ENCODE peak calls at places on chromosomes 5 and 9, in nine cellular contexts. One of them, this sample, is unnamed.
A peak's percentile ranks its signal among the peaks of the same experiment; 100 is the strongest.

GRCh38 chr5:17000296-17000939 is 64.3 kb upstream of the MYO10 start:
- DNase-seq in KG1: no peak
- DNase-seq in NCI-H510A: no peak
- DNase-seq in ELR: peak; percentile 98
- DNase-seq in AG04449: peak; percentile 94
- DNase-seq in cardiac fibroblast: peak; percentile 92
- DNase-seq in activated CD4-positive, alpha-beta T cell treated with anti-CD3 and anti-CD28 coated beads, Interleukin-2, amount 10 ng/mL, durations not matched to agents 7 days and 5 days: no peak
- DNase-seq in WTC11: no peak
- DNase-seq in NCI-H1092 treated with DMSO at 0.1 percent for 48 hours: no peak
- DNase-seq in this sample: peak; percentile 91

GRCh38 chr9:95018099-95018927 is 291.8 kb downstream of the AOPEP start:
- DNase-seq in ELR: peak; percentile 97
- DNase-seq in cardiac fibroblast: peak; percentile 86
- DNase-seq in NCI-H510A: no peak
- DNase-seq in AG04449: peak; percentile 75
- DNase-seq in WTC11: no peak
- DNase-seq in KG1: no peak
- DNase-seq in activated CD4-positive, alpha-beta T cell treated with anti-CD3 and anti-CD28 coated beads, Interleukin-2, amount 10 ng/mL, durations not matched to agents 7 days and 5 days: no peak
- DNase-seq in NCI-H1092 treated with DMSO at 0.1 percent for 48 hours: no peak
- DNase-seq in this sample: peak; percentile 89

GRCh38 chr5:13115476-13115875 is 829.0 kb downstream of the DNAH5 start:
- DNase-seq in KG1: no peak
- DNase-seq in AG04449: no peak
- DNase-seq in cardiac fibroblast: no peak
- DNase-seq in WTC11: no peak
- DNase-seq in ELR: peak; percentile 15
- DNase-seq in NCI-H510A: no peak
- DNase-seq in activated CD4-positive, alpha-beta T cell treated with anti-CD3 and anti-CD28 coated beads, Interleukin-2, amount 10 ng/mL, durations not matched to agents 7 days and 5 days: no peak
- DNase-seq in NCI-H1092 treated with DMSO at 0.1 percent for 48 hours: no peak
- DNase-seq in this sample: no peak

GRCh38 chr5:122076669-122077450 is 1.2 kb downstream of the LOX start:
- DNase-seq in activated CD4-positive, alpha-beta T cell treated with anti-CD3 and anti-CD28 coated beads, Interleukin-2, amount 10 ng/mL, durations not matched to agents 7 days and 5 days: peak; percentile 45
- DNase-seq in ELR: peak; percentile 82
- DNase-seq in cardiac fibroblast: peak; percentile 86
- DNase-seq in AG04449: no peak
- DNase-seq in WTC11: peak; percentile 94
- DNase-seq in NCI-H1092 treated with DMSO at 0.1 percent for 48 hours: peak; percentile 45
- DNase-seq in NCI-H510A: peak; percentile 21
- DNase-seq in KG1: no peak
- DNase-seq in this sample: no peak

GRCh38 chr5:88892669-88893068 is 9.7 kb upstream of the MEF2C start:
- DNase-seq in NCI-H1092 treated with DMSO at 0.1 percent for 48 hours: no peak
- DNase-seq in AG04449: no peak
- DNase-seq in cardiac fibroblast: no peak
- DNase-seq in NCI-H510A: no peak
- DNase-seq in WTC11: no peak
- DNase-seq in KG1: no peak
- DNase-seq in activated CD4-positive, alpha-beta T cell treated with anti-CD3 and anti-CD28 coated beads, Interleukin-2, amount 10 ng/mL, durations not matched to agents 7 days and 5 days: no peak
- DNase-seq in ELR: no peak
- DNase-seq in this sample: no peak

GRCh38 chr5:151755383-151755782 is 3.0 kb downstream of the ATOX1 start:
- DNase-seq in WTC11: no peak
- DNase-seq in activated CD4-positive, alpha-beta T cell treated with anti-CD3 and anti-CD28 coated beads, Interleukin-2, amount 10 ng/mL, durations not matched to agents 7 days and 5 days: no peak
- DNase-seq in cardiac fibroblast: no peak
- DNase-seq in NCI-H510A: no peak
- DNase-seq in ELR: no peak
- DNase-seq in KG1: no peak
- DNase-seq in AG04449: no peak
- DNase-seq in NCI-H1092 treated with DMSO at 0.1 percent for 48 hours: no peak
- DNase-seq in this sample: no peak

GRCh38 chr5:178428341-178429155 is 161.6 kb downstream of the COL23A1 start:
- DNase-seq in activated CD4-positive, alpha-beta T cell treated with anti-CD3 and anti-CD28 coated beads, Interleukin-2, amount 10 ng/mL, durations not matched to agents 7 days and 5 days: no peak
- DNase-seq in NCI-H1092 treated with DMSO at 0.1 percent for 48 hours: no peak
- DNase-seq in cardiac fibroblast: no peak
- DNase-seq in ELR: no peak
- DNase-seq in WTC11: no peak
- DNase-seq in KG1: no peak
- DNase-seq in AG04449: no peak
- DNase-seq in NCI-H510A: no peak
- DNase-seq in this sample: no peak

GRCh38 chr5:17190242-17190778 is 27.1 kb upstream of the BASP1 start:
- DNase-seq in KG1: peak; percentile 46
- DNase-seq in cardiac fibroblast: peak; percentile 97
- DNase-seq in NCI-H1092 treated with DMSO at 0.1 percent for 48 hours: peak; percentile 20
- DNase-seq in WTC11: no peak
- DNase-seq in AG04449: no peak
- DNase-seq in NCI-H510A: no peak
- DNase-seq in ELR: peak; percentile 81
- DNase-seq in activated CD4-positive, alpha-beta T cell treated with anti-CD3 and anti-CD28 coated beads, Interleukin-2, amount 10 ng/mL, durations not matched to agents 7 days and 5 days: peak; percentile 32
- DNase-seq in this sample: no peak

GRCh38 chr5:167585184-167585583 is 706.3 kb upstream of the WWC1 start:
- DNase-seq in cardiac fibroblast: no peak
- DNase-seq in AG04449: no peak
- DNase-seq in NCI-H510A: no peak
- DNase-seq in WTC11: no peak
- DNase-seq in KG1: no peak
- DNase-seq in ELR: no peak
- DNase-seq in activated CD4-positive, alpha-beta T cell treated with anti-CD3 and anti-CD28 coated beads, Interleukin-2, amount 10 ng/mL, durations not matched to agents 7 days and 5 days: no peak
- DNase-seq in NCI-H1092 treated with DMSO at 0.1 percent for 48 hours: no peak
- DNase-seq in this sample: no peak

GRCh38 chr9:6930827-6931226 is 173.1 kb downstream of the KDM4C start:
- DNase-seq in WTC11: no peak
- DNase-seq in NCI-H510A: no peak
- DNase-seq in AG04449: peak; percentile 70
- DNase-seq in activated CD4-positive, alpha-beta T cell treated with anti-CD3 and anti-CD28 coated beads, Interleukin-2, amount 10 ng/mL, durations not matched to agents 7 days and 5 days: no peak
- DNase-seq in NCI-H1092 treated with DMSO at 0.1 percent for 48 hours: no peak
- DNase-seq in KG1: no peak
- DNase-seq in ELR: peak; percentile 75
- DNase-seq in cardiac fibroblast: peak; percentile 56
- DNase-seq in this sample: peak; percentile 61

GRCh38 chr5:149596712-149597111 is 15.4 kb downstream of the ARHGEF37 start:
- DNase-seq in WTC11: no peak
- DNase-seq in AG04449: no peak
- DNase-seq in ELR: no peak
- DNase-seq in KG1: no peak
- DNase-seq in NCI-H1092 treated with DMSO at 0.1 percent for 48 hours: no peak
- DNase-seq in activated CD4-positive, alpha-beta T cell treated with anti-CD3 and anti-CD28 coated beads, Interleukin-2, amount 10 ng/mL, durations not matched to agents 7 days and 5 days: no peak
- DNase-seq in cardiac fibroblast: no peak
- DNase-seq in NCI-H510A: no peak
- DNase-seq in this sample: no peak

GRCh38 chr9:107759823-107760166 is 270.2 kb upstream of the KLF4 start:
- DNase-seq in activated CD4-positive, alpha-beta T cell treated with anti-CD3 and anti-CD28 coated beads, Interleukin-2, amount 10 ng/mL, durations not matched to agents 7 days and 5 days: no peak
- DNase-seq in KG1: no peak
- DNase-seq in NCI-H1092 treated with DMSO at 0.1 percent for 48 hours: no peak
- DNase-seq in AG04449: no peak
- DNase-seq in WTC11: no peak
- DNase-seq in cardiac fibroblast: no peak
- DNase-seq in NCI-H510A: no peak
- DNase-seq in ELR: no peak
- DNase-seq in this sample: no peak

GRCh38 chr9:36862206-36863145 is 171.6 kb downstream of the PAX5 start:
- DNase-seq in cardiac fibroblast: peak; percentile 54
- DNase-seq in NCI-H510A: no peak
- DNase-seq in KG1: no peak
- DNase-seq in activated CD4-positive, alpha-beta T cell treated with anti-CD3 and anti-CD28 coated beads, Interleukin-2, amount 10 ng/mL, durations not matched to agents 7 days and 5 days: no peak
- DNase-seq in NCI-H1092 treated with DMSO at 0.1 percent for 48 hours: peak; percentile 23
- DNase-seq in WTC11: peak; percentile 74
- DNase-seq in AG04449: no peak
- DNase-seq in ELR: peak; percentile 64
- DNase-seq in this sample: peak; percentile 8

GRCh38 chr9:114789006-114789405 is 16.8 kb downstream of the TNFSF15 start:
- DNase-seq in KG1: no peak
- DNase-seq in activated CD4-positive, alpha-beta T cell treated with anti-CD3 and anti-CD28 coated beads, Interleukin-2, amount 10 ng/mL, durations not matched to agents 7 days and 5 days: no peak
- DNase-seq in cardiac fibroblast: no peak
- DNase-seq in NCI-H1092 treated with DMSO at 0.1 percent for 48 hours: no peak
- DNase-seq in WTC11: no peak
- DNase-seq in NCI-H510A: no peak
- DNase-seq in ELR: no peak
- DNase-seq in AG04449: no peak
- DNase-seq in this sample: no peak

GRCh38 chr5:22560115-22560514 is 293.0 kb downstream of the CDH12 start:
- DNase-seq in NCI-H510A: no peak
- DNase-seq in cardiac fibroblast: peak; percentile 78
- DNase-seq in ELR: peak; percentile 41
- DNase-seq in WTC11: no peak
- DNase-seq in NCI-H1092 treated with DMSO at 0.1 percent for 48 hours: no peak
- DNase-seq in KG1: no peak
- DNase-seq in activated CD4-positive, alpha-beta T cell treated with anti-CD3 and anti-CD28 coated beads, Interleukin-2, amount 10 ng/mL, durations not matched to agents 7 days and 5 days: no peak
- DNase-seq in AG04449: peak; percentile 41
- DNase-seq in this sample: peak; percentile 85

GRCh38 chr9:124355941-124356744 is 59.1 kb downstream of the PSMB7 start:
- DNase-seq in activated CD4-positive, alpha-beta T cell treated with anti-CD3 and anti-CD28 coated beads, Interleukin-2, amount 10 ng/mL, durations not matched to agents 7 days and 5 days: no peak
- DNase-seq in NCI-H1092 treated with DMSO at 0.1 percent for 48 hours: no peak
- DNase-seq in NCI-H510A: no peak
- DNase-seq in KG1: no peak
- DNase-seq in AG04449: no peak
- DNase-seq in WTC11: no peak
- DNase-seq in cardiac fibroblast: no peak
- DNase-seq in ELR: no peak
- DNase-seq in this sample: no peak

GRCh38 chr9:132244582-132245455 is 83.0 kb downstream of the NTNG2 start:
- DNase-seq in NCI-H510A: no peak
- DNase-seq in ELR: no peak
- DNase-seq in NCI-H1092 treated with DMSO at 0.1 percent for 48 hours: no peak
- DNase-seq in activated CD4-positive, alpha-beta T cell treated with anti-CD3 and anti-CD28 coated beads, Interleukin-2, amount 10 ng/mL, durations not matched to agents 7 days and 5 days: no peak
- DNase-seq in KG1: no peak
- DNase-seq in WTC11: no peak
- DNase-seq in AG04449: no peak
- DNase-seq in cardiac fibroblast: peak; percentile 71
- DNase-seq in this sample: no peak

GRCh38 chr9:135332979-135333748 is 146.4 kb upstream of the PPP1R26 start:
- DNase-seq in cardiac fibroblast: no peak
- DNase-seq in WTC11: peak; percentile 7
- DNase-seq in activated CD4-positive, alpha-beta T cell treated with anti-CD3 and anti-CD28 coated beads, Interleukin-2, amount 10 ng/mL, durations not matched to agents 7 days and 5 days: no peak
- DNase-seq in AG04449: no peak
- DNase-seq in NCI-H1092 treated with DMSO at 0.1 percent for 48 hours: no peak
- DNase-seq in ELR: no peak
- DNase-seq in NCI-H510A: no peak
- DNase-seq in KG1: no peak
- DNase-seq in this sample: no peak

GRCh38 chr5:180618487-180618829 is 27.2 kb upstream of the SCGB3A1 start:
- DNase-seq in NCI-H1092 treated with DMSO at 0.1 percent for 48 hours: no peak
- DNase-seq in WTC11: no peak
- DNase-seq in NCI-H510A: no peak
- DNase-seq in KG1: no peak
- DNase-seq in ELR: no peak
- DNase-seq in activated CD4-positive, alpha-beta T cell treated with anti-CD3 and anti-CD28 coated beads, Interleukin-2, amount 10 ng/mL, durations not matched to agents 7 days and 5 days: no peak
- DNase-seq in AG04449: no peak
- DNase-seq in cardiac fibroblast: no peak
- DNase-seq in this sample: no peak